ENCODE peak calls at places on chromosomes 3 and 15, in seven cellular contexts. D is heart right ventricle; C is bronchial epithelial cell; U is breast epithelium; O is transverse colon; L is CD4-positive, alpha-beta T cell; J is OCI-LY7. A is an unnamed sample.

GRCh38 chr15:101615414-101615985 is 36.7 kb downstream of the TM2D3 start:
- DNase-seq in D (no peak), U (no peak), C (no peak), J (no peak), L (no peak), O (no peak), A (no peak)

GRCh38 chr15:50281427-50281826 is 15.9 kb upstream of the HDC start:
- DNase-seq in C (no peak), D (no peak), J (no peak), U (no peak), O (no peak), L (no peak), A (no peak)

GRCh38 chr3:10518506-10519150 is 13.2 kb upstream of the ATP2B2 start:
- DNase-seq in L (no peak), J (no peak), C (peak; percentile 6), U (peak; percentile 20), D (peak; percentile 27), O (no peak), A (no peak)

GRCh38 chr3:171286580-171287249 is 173.5 kb downstream of the TNIK start:
- DNase-seq in D (no peak), O (no peak), C (peak; percentile 84), J (no peak), L (no peak), U (no peak), A (no peak)

GRCh38 chr15:76973362-76973743 is 21.6 kb upstream of the PSTPIP1 start:
- DNase-seq in L (peak; percentile 57), O (no peak), D (no peak), U (no peak), J (peak; percentile 59), C (no peak), A (no peak)

GRCh38 chr3:128343287-128344045 is 123.2 kb downstream of the DNAJB8 start:
- DNase-seq in D (no peak), U (no peak), J (no peak), O (no peak), L (no peak), C (peak; percentile 81), A (no peak)

GRCh38 chr3:124281453-124282316 is 289.8 kb upstream of the ROPN1 start:
- DNase-seq in D (no peak), U (no peak), O (peak; percentile 25), C (peak; percentile 52), L (no peak), J (peak; percentile 18), A (no peak)

GRCh38 chr15:25894371-25894902 is 31.3 kb upstream of the ATP10A start:
- DNase-seq in L (no peak), C (peak; percentile 47), O (no peak), U (no peak), J (no peak), D (no peak), A (no peak)

GRCh38 chr15:72382146-72382545 is 6.3 kb upstream of the HEXA start:
- DNase-seq in C (no peak), J (peak; percentile 14), U (no peak), D (no peak), L (no peak), O (no peak), A (no peak)

GRCh38 chr3:175951047-175951694 is 1092.0 kb downstream of the NAALADL2 start:
- DNase-seq in L (no peak), O (no peak), C (peak; percentile 20), J (no peak), D (no peak), U (no peak), A (no peak)

GRCh38 chr3:187702507-187703033 is at the start of gene RTP2:
- DNase-seq in C (no peak), J (no peak), L (no peak), D (no peak), O (no peak), U (no peak), A (no peak)

GRCh38 chr15:73856458-73857192 is 16.7 kb upstream of the TBC1D21 start:
- DNase-seq in O (no peak), C (no peak), L (no peak), D (peak; percentile 58), J (no peak), U (no peak), A (no peak)

GRCh38 chr3:81723732-81724313 is 37.6 kb downstream of the GBE1 start:
- DNase-seq in C (peak; percentile 51), J (no peak), O (no peak), D (no peak), L (no peak), U (no peak), A (no peak)

GRCh38 chr3:182921665-182922355 is 58.5 kb downstream of the DCUN1D1 start:
- DNase-seq in U (no peak), J (no peak), C (no peak), L (no peak), O (no peak), D (no peak), A (no peak)

GRCh38 chr15:92365079-92365478 is 28.6 kb upstream of the ST8SIA2 start:
- DNase-seq in L (no peak), J (no peak), C (peak; percentile 13), O (peak; percentile 34), U (no peak), D (no peak), A (no peak)

GRCh38 chr15:78200276-78200930 is 34.0 kb downstream of the ACSBG1 start:
- DNase-seq in D (no peak), J (no peak), L (no peak), O (no peak), U (no peak), C (no peak), A (no peak)

GRCh38 chr3:193833592-193833991 is 240.6 kb downstream of the OPA1 start:
- DNase-seq in U (no peak), O (no peak), L (no peak), J (no peak), D (no peak), C (no peak), A (no peak)

GRCh38 chr3:126944089-126944965 is 38.6 kb upstream of the PLXNA1 start:
- DNase-seq in U (no peak), J (no peak), O (no peak), D (no peak), L (no peak), C (no peak), A (no peak)

GRCh38 chr3:72340476-72341379 is 507.5 kb downstream of the SHQ1 start:
- DNase-seq in O (no peak), D (no peak), C (no peak), L (no peak), J (no peak), U (no peak), A (peak; percentile 68)

GRCh38 chr3:128496602-128497304 is 3.8 kb upstream of the GATA2 start:
- DNase-seq in O (no peak), D (no peak), J (no peak), U (no peak), C (no peak), L (no peak), A (no peak)

GRCh38 chr15:43441316-43441715 is 51.6 kb downstream of the TP53BP1 start:
- DNase-seq in D (no peak), J (no peak), C (peak; percentile 23), U (no peak), L (no peak), O (no peak), A (no peak)

GRCh38 chr3:76083992-76084391 is 298.6 kb upstream of the ZNF717 start:
- DNase-seq in L (no peak), O (no peak), C (peak; percentile 27), U (no peak), J (no peak), D (no peak), A (no peak)

DNA sequence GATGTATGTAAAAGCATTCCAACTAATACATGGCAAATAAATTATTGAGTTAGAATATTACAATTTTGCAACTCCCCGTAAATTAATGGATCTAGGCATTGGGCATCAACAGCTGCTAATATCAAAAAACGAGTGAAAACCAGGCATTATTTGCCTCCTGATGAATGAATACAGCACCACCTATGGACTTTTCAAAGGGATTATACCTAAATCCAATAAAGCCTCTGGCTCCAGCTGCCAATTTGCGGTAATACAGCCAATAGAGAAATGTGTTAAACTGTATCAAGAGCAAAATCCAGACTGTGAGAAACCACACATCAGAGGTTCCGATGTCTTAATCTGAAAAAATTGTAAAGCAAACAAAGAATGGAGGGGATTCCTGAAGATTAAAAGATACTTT is 16.3 kb upstream of the A4GNT start:
- DNase-seq in C (no peak), J (no peak), U (no peak), D (no peak), L (no peak), O (no peak), A (peak; percentile 40)
- TF ChIP-seq CTCF in C (no peak), J (no peak), U (no peak), D (no peak), L (no peak), O (no peak), A (peak; percentile 32)

DNA sequence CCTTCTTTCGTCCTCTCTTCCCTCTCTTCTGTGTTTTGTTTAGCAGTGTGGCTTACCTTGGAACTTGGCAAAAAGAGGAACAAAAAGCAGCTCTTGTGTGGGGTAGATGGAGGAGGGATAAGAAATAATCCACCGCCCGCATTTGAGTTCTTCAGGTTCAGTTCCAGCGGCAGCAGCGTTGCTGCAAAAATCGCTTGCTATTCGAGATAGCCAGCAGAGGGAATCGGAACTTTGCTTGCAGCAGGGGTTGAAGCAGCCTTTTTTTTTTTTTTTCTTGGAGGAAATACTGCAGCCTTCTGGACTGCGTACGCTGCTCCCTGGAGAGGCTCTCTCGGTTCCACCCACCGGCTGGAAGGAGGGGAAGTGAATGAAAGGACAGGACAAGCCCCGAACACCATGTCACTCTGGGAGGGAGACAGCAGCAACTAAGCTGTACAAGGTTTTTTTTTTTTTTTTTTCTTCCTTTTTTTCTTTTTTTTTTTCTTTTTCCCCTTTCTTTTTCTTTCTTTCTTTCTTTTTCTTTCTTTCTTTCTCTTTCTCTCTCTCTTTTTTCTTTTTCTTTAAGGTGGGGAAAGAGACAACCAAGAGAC is at the start of gene RBMS3:
- DNase-seq in L (no peak), O (peak; percentile 75), U (peak; percentile 60), D (peak; percentile 84), J (peak; percentile 61), C (peak; percentile 89), A (no peak)
- TF ChIP-seq CTCF in L (no peak), O (peak; percentile 54), U (peak; percentile 40), D (peak; percentile 37), J (peak; percentile 62), C (peak; percentile 59), A (peak; percentile 25)

DNA sequence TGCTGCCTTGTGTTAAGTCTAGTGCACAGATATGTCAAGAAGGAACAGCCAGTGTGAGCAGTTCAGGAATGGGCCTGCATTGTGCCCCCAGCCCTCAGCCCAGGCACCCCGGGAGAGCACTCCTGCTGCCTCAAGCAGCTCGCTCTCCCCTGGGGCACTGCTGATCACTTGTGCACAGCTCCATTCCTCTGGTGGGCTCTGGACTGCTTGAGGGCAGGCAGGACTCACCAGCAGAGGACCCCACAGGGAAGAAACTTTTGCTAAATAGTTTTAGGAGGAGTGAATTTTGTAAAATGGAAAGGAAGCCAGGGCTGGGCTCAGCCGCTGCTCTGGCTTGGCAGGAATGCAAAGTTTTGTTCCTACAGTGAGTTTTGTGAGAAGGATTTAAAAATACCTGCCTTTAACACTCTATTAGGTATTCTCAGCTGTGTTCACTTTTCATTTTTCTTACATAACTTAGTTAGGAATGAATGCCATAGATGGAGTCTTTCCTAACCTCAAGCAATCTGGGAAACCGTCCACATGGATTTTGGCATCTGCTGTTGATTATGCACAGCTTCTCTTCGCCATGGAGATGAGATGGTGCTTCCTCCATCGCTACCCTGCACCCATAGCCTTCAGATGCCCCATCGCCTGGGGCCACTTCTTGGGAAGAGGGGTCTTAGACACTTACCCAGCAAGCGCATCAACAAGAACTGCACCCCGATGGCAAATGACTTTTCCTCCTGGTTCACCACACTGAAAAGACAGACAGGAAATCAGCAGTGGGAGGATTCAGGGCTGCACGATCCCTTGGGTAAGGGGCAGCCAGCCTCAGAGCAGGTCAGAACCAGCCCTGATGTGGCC is 42.3 kb upstream of the RAB6B start:
- DNase-seq in D (no peak), C (no peak), O (no peak), U (no peak), L (no peak), J (no peak), A (no peak)
- TF ChIP-seq CTCF in D (no peak), C (no peak), O (no peak), U (no peak), L (no peak), J (no peak), A (no peak)

GRCh38 chr3:14411166-14411526 is 8.7 kb downstream of the SLC6A6 start:
- DNase-seq in J (no peak), O (no peak), L (no peak), U (no peak), D (no peak), C (no peak), A (no peak)
- TF ChIP-seq CTCF in J (no peak), O (no peak), L (no peak), U (no peak), D (no peak), C (no peak), A (no peak)

A was measured in D721Med.